ENCODE peak calls at places on chromosomes 7 and 10, in six cellular contexts. Z, X, R, V, E and I are unnamed samples.

GRCh38 chr7:116216956-116217570 is 6.7 kb downstream of the TES start:
- DNase-seq in Z (no peak), X (no peak), R (peak), V (no peak), E (no peak), I (no peak)

GRCh38 chr10:132280646-132281074 is 27.1 kb downstream of the STK32C start:
- DNase-seq in Z (no peak), X (no peak), R (no peak), V (no peak), E (no peak), I (no peak)

GRCh38 chr10:58741673-58742072 is 229.0 kb downstream of the BICC1 start:
- DNase-seq in Z (no peak), X (no peak), R (no peak), V (no peak), E (no peak), I (no peak)

GRCh38 chr10:118286051-118286838 is 55.9 kb downstream of the FAM204A start:
- DNase-seq in Z (no peak), X (no peak), R (no peak), V (no peak), E (no peak), I (no peak)

GRCh38 chr10:93554760-93555432 is 11.6 kb upstream of the FFAR4 start:
- DNase-seq in Z (peak), X (peak), R (peak), V (peak), E (peak), I (no peak)

GRCh38 chr10:102024799-102025198 is 31.2 kb downstream of the ARMH3 start:
- DNase-seq in Z (no peak), X (no peak), R (no peak), V (no peak), E (no peak), I (no peak)

GRCh38 chr7:18685961-18686360 is 190.4 kb downstream of the HDAC9 start:
- DNase-seq in Z (no peak), X (no peak), R (peak), V (no peak), E (no peak), I (no peak)

GRCh38 chr10:34816067-34817002 is 1.2 kb upstream of the PARD3 start:
- DNase-seq in Z (no peak), X (no peak), R (peak), V (no peak), E (no peak), I (no peak)